ENCODE peak calls at places on chromosome 10, in five cellular contexts. X, S, F, N and I are unnamed samples.
A peak's percentile ranks its signal among the peaks of the same experiment; 100 is the strongest.

GRCh38 chr10:51170518-51171245 is 96.4 kb downstream of the PRKG1 start:
- DNase-seq in N (no peak), X (no peak), F (peak; percentile 14), S (no peak), I (no peak)

GRCh38 chr10:93081834-93082233 is 8.1 kb downstream of the CYP26A1 start:
- DNase-seq in X (no peak), S (no peak), F (peak; percentile 83), N (no peak), I (no peak)

GRCh38 chr10:109958059-109958458 is 34.7 kb upstream of the XPNPEP1 start:
- DNase-seq in F (no peak), X (no peak), N (no peak), S (no peak), I (no peak)

GRCh38 chr10:132305654-132306340 is 2.0 kb downstream of the STK32C start:
- DNase-seq in X (peak; percentile 48), S (no peak), F (no peak), N (no peak), I (no peak)

GRCh38 chr10:25047902-25048301 is 31.5 kb downstream of the THNSL1 start:
- DNase-seq in X (no peak), S (no peak), N (no peak), F (peak; percentile 25), I (no peak)

GRCh38 chr10:33413093-33413442 is 78.6 kb upstream of the NRP1 start:
- DNase-seq in F (no peak), S (no peak), X (no peak), N (peak; percentile 26), I (no peak)

GRCh38 chr10:12839349-12839927 is 162.1 kb downstream of the CCDC3 start:
- DNase-seq in X (no peak), F (no peak), S (no peak), N (no peak), I (no peak)

GRCh38 chr10:62911210-62911963 is 95.2 kb upstream of the EGR2 start:
- DNase-seq in F (no peak), N (no peak), S (no peak), X (no peak), I (no peak)

GRCh38 chr10:103110407-103110806 is 82.7 kb downstream of the NT5C2 start:
- DNase-seq in S (no peak), N (no peak), X (no peak), F (no peak), I (no peak)

GRCh38 chr10:52653510-52653909 is 119.1 kb downstream of the MBL2 start:
- DNase-seq in S (no peak), X (peak; percentile 10), N (peak; percentile 28), F (peak; percentile 0), I (no peak)

GRCh38 chr10:77419056-77419455 is 218.6 kb downstream of the KCNMA1 start:
- DNase-seq in X (no peak), N (no peak), S (no peak), F (no peak), I (no peak)

GRCh38 chr10:52558090-52558489 is 214.5 kb downstream of the MBL2 start:
- DNase-seq in X (no peak), S (no peak), F (no peak), N (no peak), I (no peak)

GRCh38 chr10:82813856-82814255 is 938.9 kb downstream of the NRG3 start:
- DNase-seq in S (no peak), X (no peak), N (no peak), F (peak; percentile 3), I (no peak)

GRCh38 chr10:113444766-113445365 is 108.0 kb upstream of the HABP2 start:
- DNase-seq in N (no peak), S (no peak), F (no peak), X (no peak), I (no peak)

GRCh38 chr10:23693398-23693797 is 254.5 kb downstream of the OTUD1 start:
- DNase-seq in F (no peak), X (peak; percentile 29), S (no peak), N (no peak), I (no peak)

GRCh38 chr10:89563861-89564478 is 28.6 kb upstream of the SLC16A12 start:
- DNase-seq in S (no peak), X (peak; percentile 37), F (peak; percentile 55), N (no peak), I (peak; percentile 79)

GRCh38 chr10:31937371-31937770 is 8.7 kb upstream of the ARHGAP12 start:
- DNase-seq in F (no peak), X (peak; percentile 58), S (no peak), N (peak; percentile 45), I (no peak)

GRCh38 chr10:74419491-74420466 is 268.8 kb downstream of the ADK start:
- DNase-seq in N (no peak), F (peak; percentile 46), S (no peak), X (peak; percentile 11), I (peak; percentile 60)

GRCh38 chr10:109922976-109923921 is at the start of gene XPNPEP1:
- DNase-seq in F (peak; percentile 84), X (peak; percentile 81), S (peak; percentile 75), N (peak; percentile 92), I (peak; percentile 83)

GRCh38 chr10:99731296-99732032 is 463 bp downstream of the COX15 start:
- DNase-seq in N (no peak), S (no peak), X (no peak), F (no peak), I (no peak)

GRCh38 chr10:80464557-80465466 is 10.7 kb downstream of the TSPAN14 start:
- DNase-seq in F (no peak), X (no peak), S (no peak), N (no peak), I (no peak)

GRCh38 chr10:118020365-118020764 is 26.4 kb downstream of the RAB11FIP2 start:
- DNase-seq in F (no peak), N (no peak), S (no peak), X (no peak), I (no peak)

GRCh38 chr10:71314028-71314693 is 4.9 kb upstream of the SLC29A3 start:
- DNase-seq in N (peak; percentile 64), X (peak; percentile 55), S (peak; percentile 40), F (peak; percentile 29), I (peak; percentile 53)

GRCh38 chr10:34539533-34540315 is 275.4 kb downstream of the PARD3 start:
- DNase-seq in S (no peak), F (peak; percentile 41), X (peak; percentile 56), N (no peak), I (no peak)

GRCh38 chr10:24350111-24350921 is 141.4 kb downstream of the KIAA1217 start:
- DNase-seq in S (no peak), F (peak; percentile 96), X (no peak), N (no peak), I (no peak)

GRCh38 chr10:71455035-71455434 is 58.3 kb downstream of the CDH23 start:
- DNase-seq in F (no peak), N (no peak), X (no peak), S (no peak), I (no peak)

GRCh38 chr10:103765981-103766380 is 89.4 kb downstream of the SH3PXD2A start:
- DNase-seq in S (peak; percentile 32), X (no peak), F (no peak), N (peak; percentile 58), I (peak; percentile 50)

GRCh38 chr10:88921194-88921593 is 31.4 kb downstream of the ACTA2 start:
- DNase-seq in S (no peak), X (no peak), F (no peak), N (no peak), I (no peak)

GRCh38 chr10:72126184-72126871 is 38.0 kb upstream of the SPOCK2 start:
- DNase-seq in S (no peak), N (no peak), X (peak; percentile 73), F (peak; percentile 69), I (peak; percentile 51)

GRCh38 chr10:5484205-5484604 is 15.2 kb downstream of the CALML5 start:
- DNase-seq in S (no peak), X (no peak), F (peak; percentile 56), N (no peak), I (no peak)

GRCh38 chr10:32077896-32078295 is 21.7 kb upstream of the KIF5B start:
- DNase-seq in X (peak; percentile 28), F (peak; percentile 49), N (peak; percentile 62), S (no peak), I (no peak)